ENCODE peak calls at places on chromosomes 5 and 9, in four cellular contexts. U is bronchial epithelial cell, C is DND-41, Y is kidney. P is an unnamed sample. For H3K36me3, the result is how much of the 10 kb centered on the place peaks cover.

GRCh38 chr9:91896096-91896495 is 53.9 kb downstream of the ROR2 start:
- DNase-seq in U (no peak), C (no peak), Y (no peak), P (no peak)

GRCh38 chr9:126424511-126424910 is 97.9 kb downstream of the MVB12B start:
- DNase-seq in U (no peak), C (no peak), Y (no peak), P (no peak)

GRCh38 chr5:59357421-59357977 is 536.0 kb downstream of the PDE4D start:
- DNase-seq in U (no peak), C (no peak), Y (no peak), P (no peak)

GRCh38 chr9:87497604-87498045 is at the start of gene DAPK1:
- DNase-seq in U (no peak), C (no peak), Y (peak), P (peak)

GRCh38 chr5:77629553-77630245 is 8.8 kb downstream of the OTP start:
- DNase-seq in U (no peak), C (no peak), Y (no peak), P (no peak)

GRCh38 chr5:65862384-65862783 is 64.0 kb upstream of the ERBIN start:
- DNase-seq in U (no peak), C (no peak), Y (no peak), P (no peak)

GRCh38 chr9:15975101-15975778 is 422.4 kb downstream of the CCDC171 start:
- DNase-seq in U (no peak), C (no peak), Y (no peak), P (no peak)

GRCh38 chr5:135208555-135209494 is 174.8 kb upstream of the PITX1 start:
- DNase-seq in U (peak), C (no peak), Y (peak), P (no peak)

GRCh38 chr5:110351451-110351850 is 375.0 kb downstream of the TMEM232 start:
- DNase-seq in U (no peak), C (no peak), Y (no peak), P (no peak)

GRCh38 chr5:102312586-102312985 is 16.5 kb upstream of the SLCO4C1 start:
- DNase-seq in U (peak), C (no peak), Y (no peak), P (no peak)

GRCh38 chr9:87518702-87519335 is 21.2 kb downstream of the DAPK1 start:
- DNase-seq in U (peak), C (no peak), Y (no peak), P (no peak)

GRCh38 chr9:136201609-136202448 is 3.1 kb downstream of the LHX3 start:
- DNase-seq in U (no peak), C (no peak), Y (no peak), P (no peak)

GRCh38 chr5:120767171-120767820 is 303.2 kb downstream of the PRR16 start:
- DNase-seq in U (peak), C (no peak), Y (no peak), P (no peak)

GRCh38 chr5:128627939-128628338 is 89.9 kb upstream of the FBN2 start:
- DNase-seq in U (no peak), C (no peak), Y (no peak), P (no peak)

GRCh38 chr5:72584466-72584865 is 77.3 kb upstream of the ZNF366 start:
- DNase-seq in U (no peak), C (no peak), Y (no peak), P (peak)

GRCh38 chr9:22052376-22052945 is 43.4 kb upstream of the CDKN2B start:
- DNase-seq in U (peak), C (no peak), Y (no peak), P (no peak)

GRCh38 chr5:53556001-53556400 is 4.4 kb upstream of the NDUFS4 start:
- DNase-seq in U (no peak), C (no peak), Y (no peak), P (no peak)

GRCh38 chr9:8366161-8366926 is 566.8 kb upstream of the DMAC1 start:
- DNase-seq in U (peak), C (no peak), Y (no peak), P (no peak)

GRCh38 chr5:60649288-60649917 is 50.6 kb downstream of the DEPDC1B start:
- DNase-seq in U (peak), C (no peak), Y (no peak), P (peak)

GRCh38 chr9:27528278-27528885 is 1.2 kb downstream of the MOB3B start:
- DNase-seq in U (peak), C (peak), Y (peak), P (peak)

GRCh38 chr5:177542816-177543472 is 11.4 kb downstream of the FAM193B start:
- DNase-seq in U (no peak), C (no peak), Y (no peak), P (no peak)

GRCh38 chr9:131995382-131995781 is 84.3 kb downstream of the MED27 start:
- DNase-seq in U (peak), C (no peak), Y (no peak), P (no peak)

GRCh38 chr9:98056403-98057094 is at the start of gene NANS:
- DNase-seq in U (peak), C (peak), Y (peak), P (peak)
- TF ChIP-seq CTCF in U (no peak), C (no peak), Y (no peak), P (no peak)

GRCh38 chr9:128636024-128636390 is 20.6 kb downstream of the DYNC2I2 start:
- DNase-seq in U (no peak), C (no peak), Y (peak), P (no peak)
- H3K4me3 ChIP-seq in U (no peak), C (no peak), Y (no peak), P (no peak)

DNA sequence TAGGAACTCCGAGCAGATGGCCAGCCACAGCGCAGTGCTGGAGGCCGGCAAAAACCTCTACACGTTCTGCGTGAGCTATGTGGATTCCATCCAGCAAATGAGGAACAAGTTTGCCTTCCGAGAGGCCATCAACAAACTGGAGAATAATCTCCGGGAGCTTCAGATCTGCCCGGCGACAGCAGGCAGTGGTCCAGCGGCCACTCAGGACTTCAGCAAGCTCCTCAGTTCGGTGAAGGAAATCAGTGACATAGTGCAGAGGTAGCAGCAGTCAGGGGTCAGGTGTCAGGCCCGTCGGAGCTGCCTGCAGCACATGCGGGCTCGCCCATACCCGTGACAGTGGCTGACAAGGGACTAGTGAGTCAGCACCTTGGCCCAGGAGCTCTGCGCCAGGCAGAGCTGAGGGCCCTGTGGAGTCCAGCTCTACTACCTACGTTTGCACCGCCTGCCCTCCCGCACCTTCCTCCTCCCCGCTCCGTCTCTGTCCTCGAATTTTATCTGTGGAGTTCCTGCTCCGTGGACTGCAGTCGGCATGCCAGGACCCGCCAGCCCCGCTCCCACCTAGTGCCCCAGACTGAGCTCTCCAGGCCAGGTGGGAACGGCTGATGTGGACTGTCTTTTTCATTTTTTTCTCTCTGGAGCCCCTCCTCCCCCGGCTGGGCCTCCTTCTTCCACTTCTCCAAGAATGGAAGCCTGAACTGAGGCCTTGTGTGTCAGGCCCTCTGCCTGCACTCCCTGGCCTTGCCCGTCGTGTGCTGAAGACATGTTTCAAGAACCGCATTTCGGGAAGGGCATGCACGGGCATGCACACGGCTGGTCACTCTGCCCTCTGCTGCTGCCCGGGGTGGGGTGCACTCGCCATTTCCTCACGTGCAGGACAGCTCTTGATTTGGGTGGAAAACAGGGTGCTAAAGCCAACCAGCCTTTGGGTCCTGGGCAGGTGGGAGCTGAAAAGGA is 10.9 kb downstream of the QRFP start:
- DNase-seq in U (peak), C (no peak), Y (peak), P (no peak)
- H3K36me3 ChIP-seq in U (under half), C (half or more), Y (under half), P (under half)

GRCh38 chr5:133287500-133287899 is 235.7 kb downstream of the HSPA4 start:
- DNase-seq in U (no peak), C (peak), Y (no peak), P (no peak)
- TF ChIP-seq CTCF in U (peak), C (peak), Y (peak), P (peak)

DNA sequence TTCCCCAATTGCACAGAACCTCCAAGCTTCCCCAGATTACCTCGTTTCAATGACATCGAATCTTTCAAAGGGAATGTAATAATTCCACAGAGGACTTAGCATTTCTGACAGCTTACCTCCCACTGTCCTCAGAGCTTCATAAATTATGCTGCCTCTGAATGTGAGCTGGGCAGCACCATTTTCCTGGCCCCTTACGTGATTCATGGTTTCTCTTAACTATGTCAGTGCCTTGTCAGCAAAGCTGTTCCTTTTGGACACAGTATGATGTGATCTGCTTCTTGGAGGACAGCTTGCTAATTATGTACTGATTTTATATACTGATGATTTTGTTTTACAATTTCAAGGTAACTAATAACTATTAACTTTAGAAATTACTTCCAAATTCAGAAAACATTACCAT is 27.7 kb upstream of the SSBP2 start:
- DNase-seq in U (peak), C (peak), Y (no peak), P (peak)
- H3K4me3 ChIP-seq in U (no peak), C (peak), Y (peak), P (no peak)